ENCODE peak calls at places on chromosomes 12 and 14, in five cellular contexts. T is PC-3, N is K562, Y is HCT116, A is MM.1S. I is an unnamed sample.

GRCh38 chr12:55795950-55796349 is 21.6 kb downstream of the SARNP start:
- DNase-seq in A (no peak), N (no peak), T (no peak), Y (no peak), I (no peak)

GRCh38 chr14:33259764-33260163 is 321.1 kb downstream of the NPAS3 start:
- DNase-seq in N (no peak), T (peak; percentile 22), Y (no peak), A (no peak), I (no peak)

GRCh38 chr12:127280393-127281275 is 986.3 kb upstream of the TMEM132C start:
- DNase-seq in A (peak; percentile 49), T (no peak), N (peak; percentile 86), Y (peak; percentile 62), I (no peak)

GRCh38 chr14:96106891-96107290 is 67.7 kb downstream of the C14orf132 start:
- DNase-seq in A (no peak), N (no peak), T (no peak), Y (no peak), I (no peak)

GRCh38 chr12:132320767-132321211 is 8.6 kb downstream of the GALNT9 start:
- DNase-seq in T (no peak), Y (no peak), N (no peak), A (no peak), I (no peak)

GRCh38 chr12:46110928-46111699 is 120.7 kb upstream of the SCAF11 start:
- DNase-seq in A (peak; percentile 39), T (no peak), Y (no peak), N (no peak), I (no peak)

GRCh38 chr14:68794856-68795601 is 2.2 kb upstream of the ZFP36L1 start:
- DNase-seq in A (peak; percentile 56), T (peak; percentile 47), N (peak; percentile 39), Y (no peak), I (peak; percentile 89)

GRCh38 chr12:22409071-22409951 is 74.8 kb upstream of the ST8SIA1 start:
- DNase-seq in T (no peak), N (no peak), A (no peak), Y (no peak), I (peak; percentile 37)

GRCh38 chr12:46299846-46300245 is 31.0 kb upstream of the SLC38A1 start:
- DNase-seq in A (no peak), T (no peak), N (no peak), Y (no peak), I (no peak)

GRCh38 chr14:99363051-99363450 is 91.1 kb upstream of the BCL11B start:
- DNase-seq in N (no peak), A (no peak), T (no peak), Y (no peak), I (no peak)

GRCh38 chr12:110590806-110591326 is 7.7 kb upstream of the PPTC7 start:
- DNase-seq in N (no peak), T (no peak), Y (no peak), A (peak; percentile 82), I (no peak)

GRCh38 chr14:59428581-59429012 is 36.6 kb downstream of the GPR135 start:
- DNase-seq in A (no peak), T (peak; percentile 54), N (no peak), Y (no peak), I (no peak)

GRCh38 chr12:39723831-39724230 is 104.2 kb upstream of the ABCD2 start:
- DNase-seq in Y (no peak), A (no peak), T (peak; percentile 68), N (no peak), I (no peak)

GRCh38 chr12:113470871-113471618 is 626 bp downstream of the LHX5 start:
- DNase-seq in A (no peak), Y (no peak), T (no peak), N (no peak), I (no peak)

GRCh38 chr12:113471619-113472171 is at the start of gene LHX5:
- DNase-seq in A (no peak), N (peak; percentile 26), Y (no peak), T (no peak), I (no peak)

GRCh38 chr12:113473400-113473799 is 1.7 kb upstream of the LHX5 start:
- DNase-seq in A (no peak), Y (no peak), N (no peak), T (no peak), I (no peak)

GRCh38 chr12:113473942-113474341 is 2.3 kb upstream of the LHX5 start:
- DNase-seq in Y (no peak), A (no peak), N (no peak), T (peak; percentile 67), I (no peak)

GRCh38 chr12:113472191-113473190 is 820 bp upstream of the LHX5 start:
- DNase-seq in Y (no peak), T (no peak), A (no peak), N (no peak), I (no peak)
- TF ChIP-seq EZH2 in Y (no peak), T (no peak), A (no peak), N (no peak), I (peak; percentile 54)

GRCh38 chr12:114500775-114501473 is 95.0 kb upstream of the TBX5 start:
- DNase-seq in Y (no peak), T (no peak), N (no peak), A (no peak), I (no peak)

GRCh38 chr12:114504311-114504710 is 98.4 kb upstream of the TBX5 start:
- DNase-seq in A (no peak), N (no peak), Y (no peak), T (no peak), I (no peak)

GRCh38 chr12:114499338-114499737 is 93.4 kb upstream of the TBX5 start:
- DNase-seq in A (no peak), Y (no peak), T (no peak), N (no peak), I (no peak)

GRCh38 chr12:114501474-114501807 is 95.5 kb upstream of the TBX5 start:
- DNase-seq in Y (no peak), N (no peak), T (no peak), A (no peak), I (no peak)
- TF ChIP-seq EZH2 in Y (no peak), N (no peak), T (no peak), A (no peak), I (no peak)

GRCh38 chr14:85529803-85530574 is at the start of gene FLRT2:
- DNase-seq in Y (no peak), N (no peak), A (no peak), T (no peak), I (no peak)
- TF ChIP-seq EZH2 in Y (no peak), N (no peak), A (no peak), T (no peak), I (no peak)

GRCh38 chr14:36583242-36584166 is 1.1 kb upstream of the NKX2-8 start:
- DNase-seq in A (no peak), T (no peak), N (no peak), Y (no peak), I (no peak)
- TF ChIP-seq EZH2 in A (no peak), T (no peak), N (no peak), Y (no peak), I (no peak)

GRCh38 chr14:61321385-61322010 is at the start of gene PRKCH:
- DNase-seq in Y (peak; percentile 54), N (peak; percentile 68), T (peak; percentile 90), A (peak; percentile 7), I (no peak)
- TF ChIP-seq EZH2 in Y (no peak), N (no peak), T (no peak), A (no peak), I (no peak)

GRCh38 chr14:103090481-103091020 is 4.0 kb upstream of the EXOC3L4 start:
- DNase-seq in Y (no peak), N (no peak), A (no peak), T (no peak), I (no peak)
- TF ChIP-seq EZH2 in Y (no peak), N (no peak), A (no peak), T (no peak), I (no peak)

GRCh38 chr14:104650057-104650980 is 39.1 kb upstream of the INF2 start:
- DNase-seq in Y (no peak), T (peak; percentile 59), N (peak; percentile 85), A (no peak), I (no peak)
- TF ChIP-seq EZH2 in Y (no peak), T (no peak), N (no peak), A (no peak), I (no peak)

GRCh38 chr12:52692253-52692652 is 11.1 kb downstream of the KRT77 start:
- DNase-seq in N (peak; percentile 46), Y (no peak), A (no peak), T (no peak), I (no peak)

GRCh38 chr12:52690351-52691075 is 10.3 kb upstream of the KRT1 start:
- DNase-seq in A (no peak), Y (no peak), N (no peak), T (no peak), I (no peak)

GRCh38 chr12:52689936-52690335 is 9.7 kb upstream of the KRT1 start:
- DNase-seq in N (no peak), Y (no peak), T (no peak), A (no peak), I (no peak)

GRCh38 chr12:52691765-52692150 is 11.6 kb upstream of the KRT1 start:
- DNase-seq in N (no peak), Y (no peak), T (no peak), A (no peak), I (no peak)

GRCh38 chr12:52691076-52691764 is 11.0 kb upstream of the KRT1 start:
- DNase-seq in A (peak; percentile 38), N (peak; percentile 19), T (no peak), Y (no peak), I (no peak)
- TF ChIP-seq EZH2 in A (no peak), N (no peak), T (no peak), Y (no peak), I (peak; percentile 49)

GRCh38 chr12:58728397-58728796 is 191.9 kb downstream of the LRIG3 start:
- DNase-seq in A (no peak), T (peak; percentile 20), Y (no peak), N (no peak), I (no peak)
- TF ChIP-seq EZH2 in A (no peak), T (no peak), Y (no peak), N (no peak), I (no peak)